ENCODE peak calls at places on chromosomes 11 and 22, in six cellular contexts. O, S, W, P, Y and V are unnamed samples.

GRCh38 chr11:29166306-29166705 is 850.5 kb downstream of the KCNA4 start:
- DNase-seq in O (no peak), W (no peak), S (no peak), Y (no peak), P (no peak), V (no peak)

GRCh38 chr11:134334796-134335571 is 3.2 kb downstream of the GLB1L2 start:
- DNase-seq in S (no peak), Y (no peak), P (peak), W (no peak), O (no peak), V (no peak)

GRCh38 chr11:126624491-126624890 is 269.0 kb downstream of the ST3GAL4 start:
- DNase-seq in W (no peak), O (no peak), P (no peak), S (no peak), Y (no peak), V (no peak)

GRCh38 chr22:29641052-29641780 is 37.8 kb downstream of the NF2 start:
- DNase-seq in S (no peak), W (no peak), Y (no peak), P (no peak), O (no peak), V (no peak)

GRCh38 chr11:106070606-106071005 is 6.5 kb downstream of the KBTBD3 start:
- DNase-seq in S (no peak), P (no peak), O (no peak), W (no peak), Y (no peak), V (no peak)

GRCh38 chr11:73415854-73416615 is 39.8 kb downstream of the RELT start:
- DNase-seq in S (no peak), W (no peak), O (no peak), P (peak), Y (no peak), V (no peak)

GRCh38 chr11:102734650-102735049 is 9.9 kb upstream of the MMP8 start:
- DNase-seq in Y (no peak), O (no peak), W (no peak), P (no peak), S (no peak), V (no peak)

GRCh38 chr11:131473510-131473909 is 103.1 kb downstream of the NTM start:
- DNase-seq in P (no peak), W (no peak), S (no peak), O (no peak), Y (no peak), V (no peak)

GRCh38 chr11:61281581-61282250 is 13.4 kb downstream of the VWCE start:
- DNase-seq in Y (peak), W (no peak), S (peak), O (no peak), P (peak), V (peak)

GRCh38 chr11:83566948-83567347 is 280.8 kb upstream of the CCDC90B start:
- DNase-seq in S (no peak), Y (no peak), O (no peak), W (no peak), P (peak), V (no peak)

DNA sequence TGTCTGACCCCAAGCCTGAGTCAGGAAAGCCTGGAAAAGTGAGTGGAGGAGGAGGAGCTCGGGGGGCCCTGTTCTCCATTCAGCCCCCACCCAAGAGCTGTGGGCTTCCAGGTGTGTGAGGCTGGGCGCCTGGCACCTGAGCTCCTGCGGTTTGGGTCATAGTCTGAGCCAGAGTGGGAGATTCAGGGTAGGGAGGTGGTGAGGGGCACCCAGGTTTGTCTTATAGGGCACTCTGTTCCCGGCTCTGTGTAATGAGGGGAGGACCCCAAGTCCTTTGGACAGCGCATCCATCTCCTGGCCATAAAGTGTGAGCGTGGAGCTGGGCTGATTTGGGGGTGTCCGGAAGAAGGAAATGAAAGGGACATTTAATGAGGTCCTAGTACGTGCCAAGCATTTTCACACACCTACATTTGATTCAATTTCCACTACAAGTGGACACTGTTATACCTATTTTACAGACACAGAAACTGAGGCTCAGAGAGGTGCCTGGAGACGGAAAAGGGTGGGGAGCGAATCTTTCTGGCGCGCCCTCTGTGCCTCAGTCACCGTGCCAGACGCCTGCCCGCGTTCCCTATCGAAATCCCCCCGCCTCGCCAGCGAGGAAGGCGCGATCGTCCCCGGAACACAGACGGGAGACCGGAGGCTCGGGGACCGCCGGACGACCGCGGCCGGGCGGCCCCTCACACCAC is 1.2 kb downstream of the NPTXR start:
- DNase-seq in O (no peak), Y (no peak), P (no peak), W (no peak), S (no peak), V (no peak)
- H3K4me3 ChIP-seq in O (peak), Y (peak), P (no peak), W (peak), S (peak), V (peak)

DNA sequence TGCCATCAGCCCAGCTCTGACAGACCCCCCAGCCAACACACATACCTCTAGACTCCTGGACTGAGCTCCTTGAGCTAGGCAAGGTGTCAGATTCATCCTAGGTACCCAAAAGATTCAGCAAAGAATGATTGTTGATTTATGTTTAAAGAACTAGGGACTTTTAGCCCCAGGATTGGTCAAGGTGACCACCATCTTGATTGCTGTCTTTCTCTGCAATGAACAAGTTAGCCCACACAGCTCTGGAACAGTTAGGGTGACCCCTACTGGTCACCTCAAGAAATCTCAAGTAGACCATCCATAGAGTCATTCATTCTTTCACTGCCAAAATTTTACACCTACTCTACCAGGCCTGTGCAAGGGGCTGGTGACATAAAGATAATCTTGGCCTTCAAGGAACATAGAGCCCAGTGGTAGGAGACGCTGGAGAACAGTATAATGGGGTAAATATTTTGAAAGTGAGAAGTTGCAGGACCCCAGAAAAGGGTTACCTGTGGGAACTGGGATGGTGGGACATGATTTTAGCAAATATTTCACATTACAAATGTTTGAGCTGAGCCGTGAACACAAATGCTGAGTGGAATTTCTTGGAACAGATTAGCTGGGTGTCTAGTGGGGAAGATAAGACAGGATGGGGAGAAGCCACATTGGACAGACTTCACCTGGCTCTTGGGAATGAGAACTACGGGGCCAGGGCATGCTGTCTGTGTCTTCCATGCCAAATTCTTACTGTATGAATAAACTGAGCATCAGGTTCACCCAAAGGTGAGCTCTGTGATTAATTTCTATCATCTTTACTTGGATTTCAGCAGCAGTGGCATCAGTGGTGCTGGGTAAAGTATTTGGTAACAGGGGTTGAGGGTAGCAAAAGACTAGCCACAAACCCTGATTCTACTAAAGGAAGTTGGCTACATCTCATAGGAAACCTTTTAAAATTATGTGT is 39.1 kb downstream of the IRAG1 start:
- DNase-seq in P (peak), Y (no peak), S (no peak), O (no peak), W (no peak), V (no peak)
- TF ChIP-seq CTCF in P (peak), Y (peak), S (peak), O (peak), W (peak), V (peak)

GRCh38 chr11:10808553-10809372 is at the start of gene EIF4G2:
- DNase-seq in W (peak), Y (peak), O (peak), S (peak), P (peak), V (peak)

GRCh38 chr11:10803676-10804075 is 5.0 kb downstream of the EIF4G2 start:
- DNase-seq in S (no peak), O (no peak), Y (no peak), P (no peak), W (no peak), V (no peak)

GRCh38 chr11:10806206-10806605 is 2.5 kb downstream of the EIF4G2 start:
- DNase-seq in S (no peak), W (no peak), P (no peak), Y (no peak), O (no peak), V (no peak)

GRCh38 chr11:10807629-10808552 is 835 bp downstream of the EIF4G2 start:
- DNase-seq in O (peak), P (peak), W (peak), S (peak), Y (no peak), V (peak)

DNA sequence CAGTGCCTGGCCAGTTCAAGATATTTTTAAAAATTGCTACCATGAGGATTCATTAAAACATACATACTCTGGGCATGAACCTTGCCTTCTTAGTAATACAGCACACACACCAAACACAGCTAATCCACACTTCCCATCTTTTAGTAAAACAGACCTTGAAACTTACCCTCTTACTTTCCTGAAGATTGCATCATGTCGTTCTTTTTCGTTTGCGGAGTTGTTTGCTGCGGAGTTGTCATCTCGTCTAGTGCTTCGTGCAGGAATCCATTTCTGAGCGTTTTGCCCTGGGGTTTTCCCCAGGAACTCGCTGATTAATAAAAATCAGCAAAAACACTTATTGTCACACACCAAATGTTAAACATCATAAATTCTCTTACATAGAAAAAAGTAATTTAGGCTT is 3.0 kb downstream of the EIF4G2 start:
- DNase-seq in S (no peak), Y (no peak), P (no peak), O (no peak), W (no peak), V (no peak)
- H3K4me3 ChIP-seq in S (no peak), Y (no peak), P (peak), O (peak), W (no peak), V (no peak)

GRCh38 chr11:22246992-22247391 is 54.1 kb downstream of the ANO5 start:
- DNase-seq in W (no peak), Y (no peak), O (no peak), S (no peak), P (no peak), V (no peak)

DNA sequence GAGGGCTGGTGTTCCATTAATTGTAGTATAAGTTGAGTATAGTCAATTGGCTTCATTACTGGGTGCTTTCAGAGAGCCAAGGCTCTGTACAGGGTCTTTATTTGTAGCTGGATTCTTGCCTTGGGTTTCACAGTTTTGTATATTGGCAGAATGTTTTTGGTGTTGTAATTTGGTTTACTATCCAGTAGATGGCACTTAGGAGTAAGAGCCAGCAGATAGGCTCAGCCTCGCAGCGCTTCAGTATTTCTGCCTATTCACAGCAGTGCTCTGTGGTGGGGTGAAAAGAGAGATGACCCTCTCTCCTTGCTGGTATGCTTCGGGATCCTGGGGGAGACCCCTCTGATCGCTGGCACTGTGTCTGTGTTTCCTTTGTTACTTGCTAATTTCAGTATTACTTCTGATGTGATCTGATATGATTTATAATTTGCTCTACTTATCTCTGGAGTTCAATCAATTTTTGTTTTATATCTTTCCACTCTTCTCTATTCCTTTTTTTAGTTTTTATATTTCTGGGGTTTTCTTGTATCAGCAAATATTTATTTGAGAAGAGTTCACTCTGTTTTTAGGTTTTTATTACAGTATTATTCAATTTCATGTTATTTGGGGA is 52.2 kb downstream of the ANO5 start:
- DNase-seq in Y (peak), S (no peak), W (peak), P (peak), O (peak), V (peak)
- TF ChIP-seq CTCF in Y (peak), S (peak), W (peak), P (peak), O (peak), V (peak)

DNA sequence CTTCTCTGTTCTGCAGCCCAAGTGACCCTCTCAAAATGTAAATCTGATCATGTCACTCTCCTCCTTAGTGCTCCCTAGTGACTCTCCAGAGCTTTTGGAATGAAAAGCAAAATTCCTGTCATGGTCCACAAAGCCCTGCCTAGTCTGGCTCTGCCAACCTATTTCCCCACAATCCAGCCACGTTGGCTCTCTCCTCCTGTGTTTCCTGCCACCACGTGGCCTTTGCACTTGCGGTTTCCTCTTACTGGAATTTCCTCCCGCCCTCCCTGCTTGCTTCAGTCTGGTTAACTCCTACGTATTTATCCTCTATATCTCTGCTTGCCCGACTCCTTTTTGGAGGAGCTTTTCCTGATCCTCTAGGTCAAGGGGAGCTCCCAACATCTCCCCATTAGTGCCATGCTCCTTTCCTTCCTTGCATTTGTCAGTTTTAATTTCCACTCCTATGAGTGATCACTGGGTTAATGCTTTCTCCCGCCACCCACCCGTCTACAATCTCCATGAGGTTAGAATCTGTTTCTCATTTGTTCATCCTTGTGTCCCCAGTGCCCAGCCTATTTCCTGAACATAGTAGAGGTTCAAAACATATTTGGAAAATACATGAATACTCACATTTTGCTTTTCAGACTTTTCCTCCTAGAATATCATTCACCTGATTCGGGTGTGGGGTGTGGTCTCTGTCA is 11.5 kb downstream of the NNMT start:
- DNase-seq in P (peak), S (peak), Y (no peak), W (peak), O (peak), V (no peak)
- H3K4me3 ChIP-seq in P (no peak), S (no peak), Y (no peak), W (peak), O (peak), V (no peak)

DNA sequence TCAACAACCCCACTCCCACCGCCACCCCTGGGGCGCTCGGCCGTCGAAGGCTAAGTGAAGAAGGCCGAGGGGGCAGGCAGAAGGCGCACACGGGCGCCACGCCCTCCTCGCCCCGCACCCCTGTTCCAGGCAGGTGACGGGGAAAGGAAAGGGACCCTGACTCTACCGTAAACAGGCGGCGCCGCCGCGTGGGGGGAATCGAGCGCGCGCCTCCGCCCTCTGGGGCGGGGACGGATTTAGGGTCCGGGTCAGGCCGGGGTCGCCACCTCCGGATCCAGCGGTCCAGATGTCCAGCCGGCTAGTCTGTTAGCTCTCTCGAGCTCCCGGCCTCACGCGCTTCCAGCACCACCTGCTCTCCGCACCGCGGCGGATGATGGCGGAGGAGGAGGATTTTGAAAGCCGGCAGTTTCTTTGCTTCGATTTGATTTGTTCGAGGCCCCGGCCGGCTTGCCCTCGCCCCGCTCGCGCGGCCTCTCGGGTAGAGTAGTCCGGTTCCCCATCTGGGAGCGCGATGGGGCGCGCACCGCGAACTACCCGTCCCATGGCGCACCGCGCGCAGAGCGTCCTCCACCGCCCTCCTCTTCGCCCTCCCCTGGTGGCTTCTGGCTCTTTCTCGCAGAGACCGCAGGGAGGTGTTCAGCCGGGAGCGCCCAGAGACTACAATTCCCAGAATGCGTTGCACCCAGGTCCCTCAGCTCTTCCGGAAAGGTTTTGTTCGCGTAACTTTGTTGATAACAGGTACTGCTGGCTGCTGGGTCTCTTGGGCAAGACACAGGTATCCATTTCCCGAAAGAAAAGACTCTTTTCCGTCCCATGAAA is at the start of gene RANGAP1:
- DNase-seq in W (peak), S (peak), P (peak), O (peak), Y (peak), V (peak)
- TF ChIP-seq CTCF in W (peak), S (no peak), P (peak), O (peak), Y (peak), V (no peak)

GRCh38 chr11:123193742-123194141 is 1.3 kb downstream of the CLMP start:
- DNase-seq in S (no peak), P (no peak), Y (no peak), O (no peak), W (no peak), V (no peak)
- H3K4me3 ChIP-seq in S (no peak), P (peak), Y (peak), O (peak), W (peak), V (peak)

GRCh38 chr11:62591448-62592215 is at the start of gene TUT1:
- DNase-seq in O (peak), Y (peak), P (peak), S (peak), W (peak), V (peak)
- TF ChIP-seq CTCF in O (peak), Y (no peak), P (no peak), S (no peak), W (no peak), V (no peak)